ENCODE peak calls at places on chromosome 21, in nine cellular contexts. One of them, this sample, is unnamed.

GRCh38 chr21:21007606-21008005 is 9.4 kb downstream of the NCAM2 start:
- DNase-seq in body of pancreas: no peak
- DNase-seq in left ventricle myocardium inferior: no peak
- DNase-seq in CD8-positive, alpha-beta T cell: no peak
- DNase-seq in IMR-90: peak
- DNase-seq in neural crest cell: no peak
- DNase-seq in neural progenitor cell: no peak
- DNase-seq in endothelial cell: no peak
- DNase-seq in cardiac muscle cell: peak
- DNase-seq in this sample: no peak

GRCh38 chr21:32147041-32147440 is 131.8 kb downstream of the MIS18A start:
- DNase-seq in body of pancreas: no peak
- DNase-seq in left ventricle myocardium inferior: no peak
- DNase-seq in CD8-positive, alpha-beta T cell: no peak
- DNase-seq in IMR-90: no peak
- DNase-seq in neural crest cell: no peak
- DNase-seq in neural progenitor cell: no peak
- DNase-seq in endothelial cell: no peak
- DNase-seq in cardiac muscle cell: no peak
- DNase-seq in this sample: no peak

GRCh38 chr21:43865471-43866181 is 603 bp downstream of the AGPAT3 start:
- DNase-seq in body of pancreas: peak
- DNase-seq in left ventricle myocardium inferior: peak
- DNase-seq in CD8-positive, alpha-beta T cell: no peak
- DNase-seq in IMR-90: peak
- DNase-seq in neural crest cell: no peak
- DNase-seq in neural progenitor cell: peak
- DNase-seq in endothelial cell: no peak
- DNase-seq in cardiac muscle cell: peak
- DNase-seq in this sample: no peak

GRCh38 chr21:28627691-28628090 is 365.0 kb downstream of the LTN1 start:
- DNase-seq in body of pancreas: no peak
- DNase-seq in left ventricle myocardium inferior: no peak
- DNase-seq in CD8-positive, alpha-beta T cell: no peak
- DNase-seq in IMR-90: no peak
- DNase-seq in neural crest cell: no peak
- DNase-seq in neural progenitor cell: no peak
- DNase-seq in endothelial cell: no peak
- DNase-seq in cardiac muscle cell: no peak
- DNase-seq in this sample: no peak

GRCh38 chr21:17139696-17140095 is 373.1 kb upstream of the CXADR start:
- DNase-seq in body of pancreas: no peak
- DNase-seq in left ventricle myocardium inferior: no peak
- DNase-seq in CD8-positive, alpha-beta T cell: no peak
- DNase-seq in IMR-90: no peak
- DNase-seq in neural crest cell: no peak
- DNase-seq in neural progenitor cell: no peak
- DNase-seq in endothelial cell: no peak
- DNase-seq in cardiac muscle cell: peak
- DNase-seq in this sample: no peak

GRCh38 chr21:44405948-44406872 is 49.1 kb upstream of the LRRC3 start:
- DNase-seq in body of pancreas: no peak
- DNase-seq in left ventricle myocardium inferior: no peak
- DNase-seq in CD8-positive, alpha-beta T cell: no peak
- DNase-seq in IMR-90: no peak
- DNase-seq in neural crest cell: no peak
- DNase-seq in neural progenitor cell: peak
- DNase-seq in endothelial cell: no peak
- DNase-seq in cardiac muscle cell: no peak
- DNase-seq in this sample: no peak

GRCh38 chr21:23401278-23401677 is 2206.0 kb downstream of the MRPL39 start:
- DNase-seq in body of pancreas: no peak
- DNase-seq in left ventricle myocardium inferior: no peak
- DNase-seq in CD8-positive, alpha-beta T cell: no peak
- DNase-seq in IMR-90: no peak
- DNase-seq in neural crest cell: no peak
- DNase-seq in neural progenitor cell: peak
- DNase-seq in endothelial cell: no peak
- DNase-seq in cardiac muscle cell: peak
- DNase-seq in this sample: no peak

GRCh38 chr21:29245104-29245643 is 53.5 kb upstream of the BACH1 start:
- DNase-seq in body of pancreas: no peak
- DNase-seq in left ventricle myocardium inferior: no peak
- DNase-seq in CD8-positive, alpha-beta T cell: no peak
- DNase-seq in IMR-90: peak
- DNase-seq in neural crest cell: no peak
- DNase-seq in neural progenitor cell: no peak
- DNase-seq in endothelial cell: no peak
- DNase-seq in cardiac muscle cell: no peak
- DNase-seq in this sample: no peak

GRCh38 chr21:26170471-26171309 is at the start of gene APP:
- DNase-seq in body of pancreas: peak
- DNase-seq in left ventricle myocardium inferior: peak
- DNase-seq in CD8-positive, alpha-beta T cell: peak
- DNase-seq in IMR-90: peak
- DNase-seq in neural crest cell: peak
- DNase-seq in neural progenitor cell: peak
- DNase-seq in endothelial cell: peak
- DNase-seq in cardiac muscle cell: peak
- DNase-seq in this sample: peak

GRCh38 chr21:27258756-27259429 is 292.0 kb upstream of the ADAMTS5 start:
- DNase-seq in body of pancreas: no peak
- DNase-seq in left ventricle myocardium inferior: no peak
- DNase-seq in CD8-positive, alpha-beta T cell: no peak
- DNase-seq in IMR-90: no peak
- DNase-seq in neural crest cell: no peak
- DNase-seq in neural progenitor cell: no peak
- DNase-seq in endothelial cell: no peak
- DNase-seq in cardiac muscle cell: no peak
- DNase-seq in this sample: no peak

GRCh38 chr21:29190920-29191319 is 60.5 kb downstream of the MAP3K7CL start:
- DNase-seq in body of pancreas: no peak
- DNase-seq in left ventricle myocardium inferior: no peak
- DNase-seq in CD8-positive, alpha-beta T cell: no peak
- DNase-seq in IMR-90: peak
- DNase-seq in neural crest cell: no peak
- DNase-seq in neural progenitor cell: no peak
- DNase-seq in endothelial cell: no peak
- DNase-seq in cardiac muscle cell: peak
- DNase-seq in this sample: no peak

GRCh38 chr21:19565587-19565986 is 1162.0 kb upstream of the TMPRSS15 start:
- DNase-seq in body of pancreas: no peak
- DNase-seq in left ventricle myocardium inferior: no peak
- DNase-seq in CD8-positive, alpha-beta T cell: no peak
- DNase-seq in IMR-90: no peak
- DNase-seq in neural crest cell: no peak
- DNase-seq in neural progenitor cell: no peak
- DNase-seq in endothelial cell: no peak
- DNase-seq in cardiac muscle cell: no peak
- DNase-seq in this sample: no peak

GRCh38 chr21:17159697-17160096 is 353.1 kb upstream of the CXADR start:
- DNase-seq in body of pancreas: no peak
- DNase-seq in left ventricle myocardium inferior: no peak
- DNase-seq in CD8-positive, alpha-beta T cell: no peak
- DNase-seq in IMR-90: no peak
- DNase-seq in neural crest cell: no peak
- DNase-seq in neural progenitor cell: no peak
- DNase-seq in endothelial cell: no peak
- DNase-seq in cardiac muscle cell: no peak
- DNase-seq in this sample: no peak

GRCh38 chr21:39422468-39423241 is 22.9 kb downstream of the LCA5L start:
- DNase-seq in body of pancreas: no peak
- DNase-seq in left ventricle myocardium inferior: no peak
- DNase-seq in CD8-positive, alpha-beta T cell: no peak
- DNase-seq in IMR-90: no peak
- DNase-seq in neural crest cell: no peak
- DNase-seq in neural progenitor cell: peak
- DNase-seq in endothelial cell: no peak
- DNase-seq in cardiac muscle cell: no peak
- DNase-seq in this sample: no peak

GRCh38 chr21:36641886-36642285 is 57.0 kb upstream of the SIM2 start:
- DNase-seq in body of pancreas: no peak
- DNase-seq in left ventricle myocardium inferior: no peak
- DNase-seq in CD8-positive, alpha-beta T cell: no peak
- DNase-seq in IMR-90: no peak
- DNase-seq in neural crest cell: no peak
- DNase-seq in neural progenitor cell: no peak
- DNase-seq in endothelial cell: no peak
- DNase-seq in cardiac muscle cell: no peak
- DNase-seq in this sample: no peak

GRCh38 chr21:44376606-44377005 is 23.2 kb downstream of the TRPM2 start:
- DNase-seq in body of pancreas: no peak
- DNase-seq in left ventricle myocardium inferior: no peak
- DNase-seq in CD8-positive, alpha-beta T cell: no peak
- DNase-seq in IMR-90: no peak
- DNase-seq in neural crest cell: no peak
- DNase-seq in neural progenitor cell: no peak
- DNase-seq in endothelial cell: no peak
- DNase-seq in cardiac muscle cell: no peak
- DNase-seq in this sample: no peak

GRCh38 chr21:36461918-36462486 is 17.9 kb downstream of the CLDN14 start:
- DNase-seq in body of pancreas: peak
- DNase-seq in left ventricle myocardium inferior: no peak
- DNase-seq in CD8-positive, alpha-beta T cell: no peak
- DNase-seq in IMR-90: no peak
- DNase-seq in neural crest cell: no peak
- DNase-seq in neural progenitor cell: no peak
- DNase-seq in endothelial cell: no peak
- DNase-seq in cardiac muscle cell: no peak
- DNase-seq in this sample: no peak

GRCh38 chr21:8992731-8993174 is 1528.6 kb upstream of the TPTE start:
- DNase-seq in body of pancreas: no peak
- DNase-seq in left ventricle myocardium inferior: no peak
- DNase-seq in CD8-positive, alpha-beta T cell: no peak
- DNase-seq in IMR-90: no peak
- DNase-seq in neural crest cell: no peak
- DNase-seq in neural progenitor cell: no peak
- DNase-seq in endothelial cell: peak
- DNase-seq in cardiac muscle cell: no peak
- DNase-seq in this sample: no peak

GRCh38 chr21:29148535-29148934 is 18.1 kb downstream of the MAP3K7CL start:
- DNase-seq in body of pancreas: no peak
- DNase-seq in left ventricle myocardium inferior: no peak
- DNase-seq in CD8-positive, alpha-beta T cell: no peak
- DNase-seq in IMR-90: peak
- DNase-seq in neural crest cell: no peak
- DNase-seq in neural progenitor cell: no peak
- DNase-seq in endothelial cell: no peak
- DNase-seq in cardiac muscle cell: peak
- DNase-seq in this sample: no peak

GRCh38 chr21:21111309-21111920 is 113.2 kb downstream of the NCAM2 start:
- DNase-seq in body of pancreas: no peak
- DNase-seq in left ventricle myocardium inferior: no peak
- DNase-seq in CD8-positive, alpha-beta T cell: no peak
- DNase-seq in IMR-90: no peak
- DNase-seq in neural crest cell: no peak
- DNase-seq in neural progenitor cell: peak
- DNase-seq in endothelial cell: no peak
- DNase-seq in cardiac muscle cell: no peak
- DNase-seq in this sample: no peak

GRCh38 chr21:25625036-25625435 is 14.0 kb upstream of the JAM2 start:
- DNase-seq in body of pancreas: no peak
- DNase-seq in left ventricle myocardium inferior: no peak
- DNase-seq in CD8-positive, alpha-beta T cell: no peak
- DNase-seq in IMR-90: peak
- DNase-seq in neural crest cell: no peak
- DNase-seq in neural progenitor cell: no peak
- DNase-seq in endothelial cell: no peak
- DNase-seq in cardiac muscle cell: peak
- DNase-seq in this sample: no peak

GRCh38 chr21:34020005-34020847 is 53.2 kb upstream of the MRPS6 start:
- DNase-seq in body of pancreas: no peak
- DNase-seq in left ventricle myocardium inferior: no peak
- DNase-seq in CD8-positive, alpha-beta T cell: no peak
- DNase-seq in IMR-90: no peak
- DNase-seq in neural crest cell: no peak
- DNase-seq in neural progenitor cell: no peak
- DNase-seq in endothelial cell: no peak
- DNase-seq in cardiac muscle cell: no peak
- DNase-seq in this sample: peak
- TF ChIP-seq CTCF in body of pancreas: no peak
- TF ChIP-seq CTCF in left ventricle myocardium inferior: no peak
- TF ChIP-seq CTCF in CD8-positive, alpha-beta T cell: no peak
- TF ChIP-seq CTCF in IMR-90: no peak
- TF ChIP-seq CTCF in neural crest cell: no peak
- TF ChIP-seq CTCF in neural progenitor cell: no peak
- TF ChIP-seq CTCF in endothelial cell: no peak
- TF ChIP-seq CTCF in cardiac muscle cell: no peak
- TF ChIP-seq CTCF in this sample: peak

GRCh38 chr21:45516071-45516670 is 26.1 kb downstream of the SLC19A1 start:
- DNase-seq in body of pancreas: no peak
- DNase-seq in left ventricle myocardium inferior: peak
- DNase-seq in CD8-positive, alpha-beta T cell: no peak
- DNase-seq in IMR-90: no peak
- DNase-seq in neural crest cell: no peak
- DNase-seq in neural progenitor cell: no peak
- DNase-seq in endothelial cell: no peak
- DNase-seq in cardiac muscle cell: no peak
- DNase-seq in this sample: peak
- TF ChIP-seq CTCF in body of pancreas: no peak
- TF ChIP-seq CTCF in left ventricle myocardium inferior: no peak
- TF ChIP-seq CTCF in CD8-positive, alpha-beta T cell: no peak
- TF ChIP-seq CTCF in IMR-90: no peak
- TF ChIP-seq CTCF in neural crest cell: no peak
- TF ChIP-seq CTCF in neural progenitor cell: no peak
- TF ChIP-seq CTCF in endothelial cell: no peak
- TF ChIP-seq CTCF in cardiac muscle cell: no peak
- TF ChIP-seq CTCF in this sample: no peak

DNA sequence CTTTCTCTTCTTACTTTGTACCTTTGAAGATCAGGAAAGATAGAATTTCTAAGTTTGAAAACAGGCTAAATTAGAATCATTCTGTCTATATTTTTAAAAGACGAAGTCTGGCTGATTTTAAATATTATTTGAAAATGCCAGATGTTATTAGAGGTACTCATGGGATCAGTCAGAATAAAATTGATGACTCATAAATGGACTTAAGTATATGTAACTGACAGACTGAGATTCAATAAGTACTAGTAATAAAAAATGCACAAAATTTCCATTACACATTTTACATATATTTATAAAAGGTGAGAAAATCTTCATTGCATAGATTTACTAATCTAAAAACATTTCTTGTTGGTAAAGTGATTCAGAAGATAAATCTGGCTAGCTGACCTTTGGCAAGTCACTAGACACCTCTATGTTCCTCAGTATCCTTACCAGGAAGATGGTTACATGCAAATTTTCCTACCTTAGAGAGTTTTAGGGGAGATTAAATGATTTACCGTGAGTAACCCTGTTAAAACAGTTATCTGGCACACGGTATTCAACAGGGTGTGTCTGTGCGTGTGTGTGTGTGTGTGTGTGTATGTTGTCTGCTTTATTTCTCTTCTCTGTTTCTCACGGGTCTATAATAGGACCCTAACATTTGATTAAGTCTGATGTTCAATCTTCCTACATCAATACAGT is 189.0 kb downstream of the RUNX1 start:
- DNase-seq in body of pancreas: no peak
- DNase-seq in left ventricle myocardium inferior: no peak
- DNase-seq in CD8-positive, alpha-beta T cell: no peak
- DNase-seq in IMR-90: no peak
- DNase-seq in neural crest cell: no peak
- DNase-seq in neural progenitor cell: no peak
- DNase-seq in endothelial cell: no peak
- DNase-seq in cardiac muscle cell: no peak
- DNase-seq in this sample: no peak
- TF ChIP-seq CTCF in body of pancreas: no peak
- TF ChIP-seq CTCF in left ventricle myocardium inferior: no peak
- TF ChIP-seq CTCF in CD8-positive, alpha-beta T cell: no peak
- TF ChIP-seq CTCF in IMR-90: no peak
- TF ChIP-seq CTCF in neural crest cell: no peak
- TF ChIP-seq CTCF in neural progenitor cell: no peak
- TF ChIP-seq CTCF in endothelial cell: no peak
- TF ChIP-seq CTCF in cardiac muscle cell: no peak
- TF ChIP-seq CTCF in this sample: no peak

GRCh38 chr21:34986561-34987533 is 62.3 kb downstream of the RUNX1 start:
- DNase-seq in body of pancreas: no peak
- DNase-seq in left ventricle myocardium inferior: no peak
- DNase-seq in CD8-positive, alpha-beta T cell: peak
- DNase-seq in IMR-90: peak
- DNase-seq in neural crest cell: no peak
- DNase-seq in neural progenitor cell: peak
- DNase-seq in endothelial cell: no peak
- DNase-seq in cardiac muscle cell: peak
- DNase-seq in this sample: no peak
- TF ChIP-seq CTCF in body of pancreas: no peak
- TF ChIP-seq CTCF in left ventricle myocardium inferior: no peak
- TF ChIP-seq CTCF in CD8-positive, alpha-beta T cell: no peak
- TF ChIP-seq CTCF in IMR-90: peak
- TF ChIP-seq CTCF in neural crest cell: no peak
- TF ChIP-seq CTCF in neural progenitor cell: no peak
- TF ChIP-seq CTCF in endothelial cell: no peak
- TF ChIP-seq CTCF in cardiac muscle cell: peak
- TF ChIP-seq CTCF in this sample: no peak